ENCODE peak calls at places on chromosomes 7 and 10, in ten cellular contexts. One of them, this sample, is unnamed.

GRCh38 chr7:31958216-31958615 is 112.0 kb downstream of the PDE1C start:
- DNase-seq in chondrocyte: no peak
- DNase-seq in neuronal stem cell: no peak
- DNase-seq in omental fat pad: no peak
- DNase-seq in right lobe of liver: no peak
- DNase-seq in neural progenitor cell: no peak
- DNase-seq in NCI-H2029 treated with DMSO at 0.1 percent for 48 hours: no peak
- DNase-seq in caudate nucleus: no peak
- DNase-seq in T-helper 2 cell: no peak
- DNase-seq in activated CD8-positive, alpha-beta memory T cell treated with anti-CD3 and anti-CD28 coated beads for 48 hours: no peak
- DNase-seq in this sample: no peak

GRCh38 chr10:114343623-114344306 is 60.5 kb downstream of the AFAP1L2 start:
- DNase-seq in chondrocyte: no peak
- DNase-seq in neuronal stem cell: no peak
- DNase-seq in omental fat pad: no peak
- DNase-seq in right lobe of liver: no peak
- DNase-seq in neural progenitor cell: no peak
- DNase-seq in NCI-H2029 treated with DMSO at 0.1 percent for 48 hours: no peak
- DNase-seq in caudate nucleus: no peak
- DNase-seq in T-helper 2 cell: no peak
- DNase-seq in activated CD8-positive, alpha-beta memory T cell treated with anti-CD3 and anti-CD28 coated beads for 48 hours: no peak
- DNase-seq in this sample: no peak

GRCh38 chr10:113273877-113274829 is 278.7 kb upstream of the HABP2 start:
- DNase-seq in chondrocyte: no peak
- DNase-seq in neuronal stem cell: no peak
- DNase-seq in omental fat pad: no peak
- DNase-seq in right lobe of liver: no peak
- DNase-seq in neural progenitor cell: no peak
- DNase-seq in NCI-H2029 treated with DMSO at 0.1 percent for 48 hours: no peak
- DNase-seq in caudate nucleus: no peak
- DNase-seq in T-helper 2 cell: no peak
- DNase-seq in activated CD8-positive, alpha-beta memory T cell treated with anti-CD3 and anti-CD28 coated beads for 48 hours: no peak
- DNase-seq in this sample: no peak

GRCh38 chr10:92834981-92835380 is 13.3 kb upstream of the EXOC6 start:
- DNase-seq in chondrocyte: no peak
- DNase-seq in neuronal stem cell: no peak
- DNase-seq in omental fat pad: no peak
- DNase-seq in right lobe of liver: no peak
- DNase-seq in neural progenitor cell: no peak
- DNase-seq in NCI-H2029 treated with DMSO at 0.1 percent for 48 hours: no peak
- DNase-seq in caudate nucleus: no peak
- DNase-seq in T-helper 2 cell: no peak
- DNase-seq in activated CD8-positive, alpha-beta memory T cell treated with anti-CD3 and anti-CD28 coated beads for 48 hours: no peak
- DNase-seq in this sample: no peak

GRCh38 chr7:130096243-130096827 is 26.0 kb downstream of the KLHDC10 start:
- DNase-seq in chondrocyte: no peak
- DNase-seq in neuronal stem cell: no peak
- DNase-seq in omental fat pad: no peak
- DNase-seq in right lobe of liver: no peak
- DNase-seq in neural progenitor cell: no peak
- DNase-seq in NCI-H2029 treated with DMSO at 0.1 percent for 48 hours: no peak
- DNase-seq in caudate nucleus: no peak
- DNase-seq in T-helper 2 cell: no peak
- DNase-seq in activated CD8-positive, alpha-beta memory T cell treated with anti-CD3 and anti-CD28 coated beads for 48 hours: no peak
- DNase-seq in this sample: no peak

GRCh38 chr7:149879271-149879711 is 5.5 kb downstream of the ATP6V0E2 start:
- DNase-seq in chondrocyte: no peak
- DNase-seq in neuronal stem cell: no peak
- DNase-seq in omental fat pad: no peak
- DNase-seq in right lobe of liver: no peak
- DNase-seq in neural progenitor cell: no peak
- DNase-seq in NCI-H2029 treated with DMSO at 0.1 percent for 48 hours: no peak
- DNase-seq in caudate nucleus: no peak
- DNase-seq in T-helper 2 cell: no peak
- DNase-seq in activated CD8-positive, alpha-beta memory T cell treated with anti-CD3 and anti-CD28 coated beads for 48 hours: no peak
- DNase-seq in this sample: no peak

GRCh38 chr10:102003541-102003940 is 52.4 kb downstream of the ARMH3 start:
- DNase-seq in chondrocyte: no peak
- DNase-seq in neuronal stem cell: no peak
- DNase-seq in omental fat pad: no peak
- DNase-seq in right lobe of liver: no peak
- DNase-seq in neural progenitor cell: no peak
- DNase-seq in NCI-H2029 treated with DMSO at 0.1 percent for 48 hours: no peak
- DNase-seq in caudate nucleus: no peak
- DNase-seq in T-helper 2 cell: no peak
- DNase-seq in activated CD8-positive, alpha-beta memory T cell treated with anti-CD3 and anti-CD28 coated beads for 48 hours: no peak
- DNase-seq in this sample: no peak

GRCh38 chr7:145698526-145699262 is 417.9 kb upstream of the CNTNAP2 start:
- DNase-seq in chondrocyte: no peak
- DNase-seq in neuronal stem cell: no peak
- DNase-seq in omental fat pad: no peak
- DNase-seq in right lobe of liver: no peak
- DNase-seq in neural progenitor cell: no peak
- DNase-seq in NCI-H2029 treated with DMSO at 0.1 percent for 48 hours: no peak
- DNase-seq in caudate nucleus: no peak
- DNase-seq in T-helper 2 cell: no peak
- DNase-seq in activated CD8-positive, alpha-beta memory T cell treated with anti-CD3 and anti-CD28 coated beads for 48 hours: no peak
- DNase-seq in this sample: no peak

GRCh38 chr7:126079151-126079550 is 1149.5 kb upstream of the POT1 start:
- DNase-seq in chondrocyte: no peak
- DNase-seq in neuronal stem cell: peak; percentile 11
- DNase-seq in omental fat pad: no peak
- DNase-seq in right lobe of liver: no peak
- DNase-seq in neural progenitor cell: peak; percentile 64
- DNase-seq in NCI-H2029 treated with DMSO at 0.1 percent for 48 hours: no peak
- DNase-seq in caudate nucleus: no peak
- DNase-seq in T-helper 2 cell: no peak
- DNase-seq in activated CD8-positive, alpha-beta memory T cell treated with anti-CD3 and anti-CD28 coated beads for 48 hours: no peak
- DNase-seq in this sample: no peak

GRCh38 chr10:129467346-129468119 is 492 bp downstream of the MGMT start:
- DNase-seq in chondrocyte: no peak
- DNase-seq in neuronal stem cell: no peak
- DNase-seq in omental fat pad: no peak
- DNase-seq in right lobe of liver: peak; percentile 64
- DNase-seq in neural progenitor cell: no peak
- DNase-seq in NCI-H2029 treated with DMSO at 0.1 percent for 48 hours: no peak
- DNase-seq in caudate nucleus: no peak
- DNase-seq in T-helper 2 cell: peak; percentile 8
- DNase-seq in activated CD8-positive, alpha-beta memory T cell treated with anti-CD3 and anti-CD28 coated beads for 48 hours: no peak
- DNase-seq in this sample: no peak

GRCh38 chr7:83738436-83738835 is 89.5 kb upstream of the SEMA3E start:
- DNase-seq in chondrocyte: no peak
- DNase-seq in neuronal stem cell: no peak
- DNase-seq in omental fat pad: no peak
- DNase-seq in right lobe of liver: no peak
- DNase-seq in neural progenitor cell: peak; percentile 32
- DNase-seq in NCI-H2029 treated with DMSO at 0.1 percent for 48 hours: no peak
- DNase-seq in caudate nucleus: no peak
- DNase-seq in T-helper 2 cell: no peak
- DNase-seq in activated CD8-positive, alpha-beta memory T cell treated with anti-CD3 and anti-CD28 coated beads for 48 hours: no peak
- DNase-seq in this sample: no peak

GRCh38 chr10:93198401-93199175 is 124.9 kb downstream of the CYP26A1 start:
- DNase-seq in chondrocyte: no peak
- DNase-seq in neuronal stem cell: no peak
- DNase-seq in omental fat pad: no peak
- DNase-seq in right lobe of liver: no peak
- DNase-seq in neural progenitor cell: peak; percentile 30
- DNase-seq in NCI-H2029 treated with DMSO at 0.1 percent for 48 hours: no peak
- DNase-seq in caudate nucleus: no peak
- DNase-seq in T-helper 2 cell: no peak
- DNase-seq in activated CD8-positive, alpha-beta memory T cell treated with anti-CD3 and anti-CD28 coated beads for 48 hours: no peak
- DNase-seq in this sample: no peak

GRCh38 chr7:2488272-2488645 is 12.1 kb upstream of the GRIFIN start:
- DNase-seq in chondrocyte: no peak
- DNase-seq in neuronal stem cell: no peak
- DNase-seq in omental fat pad: no peak
- DNase-seq in right lobe of liver: no peak
- DNase-seq in neural progenitor cell: no peak
- DNase-seq in NCI-H2029 treated with DMSO at 0.1 percent for 48 hours: no peak
- DNase-seq in caudate nucleus: no peak
- DNase-seq in T-helper 2 cell: no peak
- DNase-seq in activated CD8-positive, alpha-beta memory T cell treated with anti-CD3 and anti-CD28 coated beads for 48 hours: no peak
- DNase-seq in this sample: peak; percentile 92

GRCh38 chr10:4569132-4569531 is 256.9 kb upstream of the AKR1E2 start:
- DNase-seq in chondrocyte: no peak
- DNase-seq in neuronal stem cell: no peak
- DNase-seq in omental fat pad: no peak
- DNase-seq in right lobe of liver: no peak
- DNase-seq in neural progenitor cell: no peak
- DNase-seq in NCI-H2029 treated with DMSO at 0.1 percent for 48 hours: no peak
- DNase-seq in caudate nucleus: no peak
- DNase-seq in T-helper 2 cell: no peak
- DNase-seq in activated CD8-positive, alpha-beta memory T cell treated with anti-CD3 and anti-CD28 coated beads for 48 hours: no peak
- DNase-seq in this sample: no peak

GRCh38 chr7:115221484-115221883 is 299.6 kb downstream of the MDFIC start:
- DNase-seq in chondrocyte: no peak
- DNase-seq in neuronal stem cell: no peak
- DNase-seq in omental fat pad: no peak
- DNase-seq in right lobe of liver: no peak
- DNase-seq in neural progenitor cell: no peak
- DNase-seq in NCI-H2029 treated with DMSO at 0.1 percent for 48 hours: no peak
- DNase-seq in caudate nucleus: no peak
- DNase-seq in T-helper 2 cell: no peak
- DNase-seq in activated CD8-positive, alpha-beta memory T cell treated with anti-CD3 and anti-CD28 coated beads for 48 hours: no peak
- DNase-seq in this sample: no peak

GRCh38 chr10:81873932-81874816 is 820 bp upstream of the NRG3 start:
- DNase-seq in chondrocyte: peak; percentile 93
- DNase-seq in neuronal stem cell: peak; percentile 85
- DNase-seq in omental fat pad: no peak
- DNase-seq in right lobe of liver: peak; percentile 76
- DNase-seq in neural progenitor cell: peak; percentile 95
- DNase-seq in NCI-H2029 treated with DMSO at 0.1 percent for 48 hours: no peak
- DNase-seq in caudate nucleus: no peak
- DNase-seq in T-helper 2 cell: no peak
- DNase-seq in activated CD8-positive, alpha-beta memory T cell treated with anti-CD3 and anti-CD28 coated beads for 48 hours: no peak
- DNase-seq in this sample: no peak

GRCh38 chr10:82190432-82191260 is 315.7 kb downstream of the NRG3 start:
- DNase-seq in chondrocyte: no peak
- DNase-seq in neuronal stem cell: no peak
- DNase-seq in omental fat pad: no peak
- DNase-seq in right lobe of liver: no peak
- DNase-seq in neural progenitor cell: no peak
- DNase-seq in NCI-H2029 treated with DMSO at 0.1 percent for 48 hours: no peak
- DNase-seq in caudate nucleus: no peak
- DNase-seq in T-helper 2 cell: no peak
- DNase-seq in activated CD8-positive, alpha-beta memory T cell treated with anti-CD3 and anti-CD28 coated beads for 48 hours: no peak
- DNase-seq in this sample: no peak

GRCh38 chr10:20834825-20835224 is 62.3 kb downstream of the NEBL start:
- DNase-seq in chondrocyte: no peak
- DNase-seq in neuronal stem cell: no peak
- DNase-seq in omental fat pad: no peak
- DNase-seq in right lobe of liver: no peak
- DNase-seq in neural progenitor cell: no peak
- DNase-seq in NCI-H2029 treated with DMSO at 0.1 percent for 48 hours: no peak
- DNase-seq in caudate nucleus: no peak
- DNase-seq in T-helper 2 cell: no peak
- DNase-seq in activated CD8-positive, alpha-beta memory T cell treated with anti-CD3 and anti-CD28 coated beads for 48 hours: no peak
- DNase-seq in this sample: no peak

GRCh38 chr7:156386097-156386496 is 254.5 kb upstream of the RNF32 start:
- DNase-seq in chondrocyte: no peak
- DNase-seq in neuronal stem cell: peak; percentile 57
- DNase-seq in omental fat pad: no peak
- DNase-seq in right lobe of liver: no peak
- DNase-seq in neural progenitor cell: peak; percentile 78
- DNase-seq in NCI-H2029 treated with DMSO at 0.1 percent for 48 hours: no peak
- DNase-seq in caudate nucleus: no peak
- DNase-seq in T-helper 2 cell: no peak
- DNase-seq in activated CD8-positive, alpha-beta memory T cell treated with anti-CD3 and anti-CD28 coated beads for 48 hours: no peak
- DNase-seq in this sample: no peak

GRCh38 chr7:33191326-33191725 is 62.0 kb downstream of the BBS9 start:
- DNase-seq in chondrocyte: no peak
- DNase-seq in neuronal stem cell: no peak
- DNase-seq in omental fat pad: no peak
- DNase-seq in right lobe of liver: no peak
- DNase-seq in neural progenitor cell: no peak
- DNase-seq in NCI-H2029 treated with DMSO at 0.1 percent for 48 hours: peak; percentile 86
- DNase-seq in caudate nucleus: no peak
- DNase-seq in T-helper 2 cell: no peak
- DNase-seq in activated CD8-positive, alpha-beta memory T cell treated with anti-CD3 and anti-CD28 coated beads for 48 hours: no peak
- DNase-seq in this sample: no peak

GRCh38 chr7:40866601-40867000 is 731.8 kb downstream of the SUGCT start:
- DNase-seq in chondrocyte: no peak
- DNase-seq in neuronal stem cell: no peak
- DNase-seq in omental fat pad: no peak
- DNase-seq in right lobe of liver: no peak
- DNase-seq in neural progenitor cell: peak; percentile 29
- DNase-seq in NCI-H2029 treated with DMSO at 0.1 percent for 48 hours: no peak
- DNase-seq in caudate nucleus: no peak
- DNase-seq in T-helper 2 cell: no peak
- DNase-seq in activated CD8-positive, alpha-beta memory T cell treated with anti-CD3 and anti-CD28 coated beads for 48 hours: no peak
- DNase-seq in this sample: no peak

GRCh38 chr10:49649936-49650723 is 29.3 kb upstream of the C10orf53 start:
- DNase-seq in chondrocyte: no peak
- DNase-seq in neuronal stem cell: no peak
- DNase-seq in omental fat pad: no peak
- DNase-seq in right lobe of liver: no peak
- DNase-seq in neural progenitor cell: no peak
- DNase-seq in NCI-H2029 treated with DMSO at 0.1 percent for 48 hours: no peak
- DNase-seq in caudate nucleus: no peak
- DNase-seq in T-helper 2 cell: no peak
- DNase-seq in activated CD8-positive, alpha-beta memory T cell treated with anti-CD3 and anti-CD28 coated beads for 48 hours: no peak
- DNase-seq in this sample: peak; percentile 25

GRCh38 chr10:114482480-114482879 is 78.2 kb upstream of the AFAP1L2 start:
- DNase-seq in chondrocyte: no peak
- DNase-seq in neuronal stem cell: no peak
- DNase-seq in omental fat pad: no peak
- DNase-seq in right lobe of liver: no peak
- DNase-seq in neural progenitor cell: no peak
- DNase-seq in NCI-H2029 treated with DMSO at 0.1 percent for 48 hours: no peak
- DNase-seq in caudate nucleus: no peak
- DNase-seq in T-helper 2 cell: no peak
- DNase-seq in activated CD8-positive, alpha-beta memory T cell treated with anti-CD3 and anti-CD28 coated beads for 48 hours: no peak
- DNase-seq in this sample: no peak

GRCh38 chr10:132556994-132557441 is 19.4 kb downstream of the INPP5A start:
- DNase-seq in chondrocyte: peak; percentile 85
- DNase-seq in neuronal stem cell: no peak
- DNase-seq in omental fat pad: no peak
- DNase-seq in right lobe of liver: no peak
- DNase-seq in neural progenitor cell: no peak
- DNase-seq in NCI-H2029 treated with DMSO at 0.1 percent for 48 hours: no peak
- DNase-seq in caudate nucleus: no peak
- DNase-seq in T-helper 2 cell: no peak
- DNase-seq in activated CD8-positive, alpha-beta memory T cell treated with anti-CD3 and anti-CD28 coated beads for 48 hours: no peak
- DNase-seq in this sample: no peak

GRCh38 chr7:116339564-116339963 is 129.2 kb downstream of the TES start:
- DNase-seq in chondrocyte: no peak
- DNase-seq in neuronal stem cell: no peak
- DNase-seq in omental fat pad: no peak
- DNase-seq in right lobe of liver: no peak
- DNase-seq in neural progenitor cell: no peak
- DNase-seq in NCI-H2029 treated with DMSO at 0.1 percent for 48 hours: no peak
- DNase-seq in caudate nucleus: no peak
- DNase-seq in T-helper 2 cell: no peak
- DNase-seq in activated CD8-positive, alpha-beta memory T cell treated with anti-CD3 and anti-CD28 coated beads for 48 hours: no peak
- DNase-seq in this sample: no peak

GRCh38 chr7:98286701-98287485 is 5.4 kb downstream of the BRI3 start:
- DNase-seq in chondrocyte: no peak
- DNase-seq in neuronal stem cell: no peak
- DNase-seq in omental fat pad: no peak
- DNase-seq in right lobe of liver: no peak
- DNase-seq in neural progenitor cell: no peak
- DNase-seq in NCI-H2029 treated with DMSO at 0.1 percent for 48 hours: no peak
- DNase-seq in caudate nucleus: no peak
- DNase-seq in T-helper 2 cell: no peak
- DNase-seq in activated CD8-positive, alpha-beta memory T cell treated with anti-CD3 and anti-CD28 coated beads for 48 hours: no peak
- DNase-seq in this sample: no peak

GRCh38 chr7:3194501-3195141 is 106.4 kb upstream of the SDK1 start:
- DNase-seq in chondrocyte: no peak
- DNase-seq in neuronal stem cell: peak; percentile 59
- DNase-seq in omental fat pad: no peak
- DNase-seq in right lobe of liver: no peak
- DNase-seq in neural progenitor cell: peak; percentile 77
- DNase-seq in NCI-H2029 treated with DMSO at 0.1 percent for 48 hours: no peak
- DNase-seq in caudate nucleus: no peak
- DNase-seq in T-helper 2 cell: no peak
- DNase-seq in activated CD8-positive, alpha-beta memory T cell treated with anti-CD3 and anti-CD28 coated beads for 48 hours: no peak
- DNase-seq in this sample: no peak

GRCh38 chr7:153193144-153193595 is 433.6 kb downstream of the ACTR3B start:
- DNase-seq in chondrocyte: no peak
- DNase-seq in neuronal stem cell: peak; percentile 43
- DNase-seq in omental fat pad: no peak
- DNase-seq in right lobe of liver: peak; percentile 58
- DNase-seq in neural progenitor cell: peak; percentile 70
- DNase-seq in NCI-H2029 treated with DMSO at 0.1 percent for 48 hours: peak; percentile 4
- DNase-seq in caudate nucleus: no peak
- DNase-seq in T-helper 2 cell: no peak
- DNase-seq in activated CD8-positive, alpha-beta memory T cell treated with anti-CD3 and anti-CD28 coated beads for 48 hours: no peak
- DNase-seq in this sample: no peak